ENCODE peak calls at places on chromosomes 5 and 9, in nine cellular contexts. V is activated CD4-positive, alpha-beta T cell treated with anti-CD3 and anti-CD28 coated beads, Interleukin-2, amount 50 U/mL, for 1 hour; T is NCI-H446 treated with DMSO at 0.1 percent for 48 hours; G is RWPE1; F is sciatic nerve; D is ELR; E is activated CD4-positive, alpha-beta memory T cell treated with anti-CD3 and anti-CD28 coated beads for 36 hours; J is HuH-7.5; U is right lobe of liver. X is an unnamed sample.
A peak's percentile ranks its signal among the peaks of the same experiment; 100 is the strongest.

GRCh38 chr9:69078069-69078468 is 42.5 kb downstream of the FXN start:
- DNase-seq in V (no peak), T (no peak), G (no peak), F (no peak), D (no peak), E (no peak), J (no peak), U (no peak), X (no peak)

GRCh38 chr9:33273266-33273971 is 8.6 kb downstream of the CHMP5 start:
- DNase-seq in V (no peak), T (no peak), G (no peak), F (no peak), D (peak; percentile 47), E (no peak), J (no peak), U (no peak), X (no peak)

GRCh38 chr9:109422641-109423040 is 75.5 kb downstream of the PTPN3 start:
- DNase-seq in V (no peak), T (no peak), G (no peak), F (no peak), D (no peak), E (no peak), J (no peak), U (no peak), X (no peak)

GRCh38 chr5:180172447-180173197 is 36.4 kb downstream of the RASGEF1C start:
- DNase-seq in V (no peak), T (no peak), G (no peak), F (peak; percentile 83), D (no peak), E (no peak), J (no peak), U (no peak), X (no peak)

GRCh38 chr5:88669314-88669713 is 213.7 kb downstream of the MEF2C start:
- DNase-seq in V (no peak), T (peak; percentile 30), G (no peak), F (no peak), D (no peak), E (no peak), J (no peak), U (no peak), X (no peak)

GRCh38 chr5:144102361-144102760 is 68.1 kb downstream of the YIPF5 start:
- DNase-seq in V (no peak), T (no peak), G (no peak), F (no peak), D (no peak), E (no peak), J (no peak), U (no peak), X (no peak)

GRCh38 chr9:131583836-131584555 is 38.7 kb downstream of the PRRT1B start:
- DNase-seq in V (no peak), T (no peak), G (no peak), F (no peak), D (no peak), E (no peak), J (no peak), U (peak; percentile 40), X (no peak)

GRCh38 chr9:99012957-99013512 is 69.3 kb downstream of the COL15A1 start:
- DNase-seq in V (no peak), T (no peak), G (no peak), F (no peak), D (peak; percentile 46), E (peak; percentile 32), J (no peak), U (no peak), X (no peak)

GRCh38 chr5:134413046-134413445 is 1.4 kb upstream of the CDKN2AIPNL start:
- DNase-seq in V (no peak), T (no peak), G (no peak), F (no peak), D (no peak), E (no peak), J (no peak), U (no peak), X (no peak)

GRCh38 chr5:101515721-101516120 is 612.6 kb upstream of the ST8SIA4 start:
- DNase-seq in V (no peak), T (no peak), G (no peak), F (no peak), D (no peak), E (no peak), J (no peak), U (no peak), X (no peak)

GRCh38 chr5:176901260-176902101 is 2.3 kb upstream of the HK3 start:
- DNase-seq in V (no peak), T (no peak), G (no peak), F (no peak), D (peak; percentile 12), E (peak; percentile 29), J (no peak), U (no peak), X (no peak)

GRCh38 chr9:125484632-125485282 is 222.3 kb downstream of the MAPKAP1 start:
- DNase-seq in V (no peak), T (no peak), G (no peak), F (no peak), D (peak; percentile 79), E (no peak), J (no peak), U (no peak), X (no peak)

GRCh38 chr9:86942352-86943222 is 4.7 kb downstream of the GAS1 start:
- DNase-seq in V (no peak), T (no peak), G (no peak), F (no peak), D (no peak), E (no peak), J (no peak), U (no peak), X (no peak)

GRCh38 chr9:17719053-17719452 is 140.2 kb downstream of the SH3GL2 start:
- DNase-seq in V (no peak), T (no peak), G (no peak), F (no peak), D (no peak), E (no peak), J (no peak), U (no peak), X (no peak)

GRCh38 chr5:33892419-33893151 is 795 bp upstream of the ADAMTS12 start:
- DNase-seq in V (no peak), T (no peak), G (no peak), F (peak; percentile 70), D (peak; percentile 87), E (no peak), J (peak; percentile 40), U (no peak), X (no peak)

GRCh38 chr5:65198777-65199120 is 283.0 kb downstream of the ADAMTS6 start:
- DNase-seq in V (no peak), T (no peak), G (peak; percentile 97), F (no peak), D (peak; percentile 100), E (no peak), J (no peak), U (no peak), X (no peak)

X was measured in coronary artery.